ENCODE peak calls at places on chromosome 1, in five cellular contexts. C is bronchial epithelial cell, Z is HFF-Myc, A is cardiac fibroblast, W is kidney. B is an unnamed sample.

GRCh38 chr1:234486858-234487830 is 8.2 kb upstream of the TARBP1 start:
- DNase-seq in C (peak), Z (peak), A (peak), W (no peak), B (peak)

GRCh38 chr1:20164694-20165202 is 21.1 kb upstream of the UBXN10 start:
- DNase-seq in C (no peak), Z (no peak), A (peak), W (peak), B (no peak)

GRCh38 chr1:10838541-10838940 is 42.1 kb upstream of the CASZ1 start:
- DNase-seq in C (no peak), Z (no peak), A (no peak), W (no peak), B (no peak)

GRCh38 chr1:159868766-159869165 is 6.3 kb upstream of the VSIG8 start:
- DNase-seq in C (no peak), Z (no peak), A (no peak), W (no peak), B (no peak)

GRCh38 chr1:20717452-20718342 is at the start of gene KIF17:
- DNase-seq in C (peak), Z (no peak), A (peak), W (peak), B (peak)

GRCh38 chr1:3899776-3900149 is 309 bp downstream of the C1orf174 start:
- DNase-seq in C (no peak), Z (no peak), A (no peak), W (no peak), B (no peak)

GRCh38 chr1:220544901-220545303 is 17.0 kb downstream of the MARK1 start:
- DNase-seq in C (peak), Z (no peak), A (no peak), W (no peak), B (no peak)

GRCh38 chr1:6040444-6040843 is 5.2 kb upstream of the KCNAB2 start:
- DNase-seq in C (no peak), Z (no peak), A (no peak), W (no peak), B (no peak)

GRCh38 chr1:91513160-91513559 is 12.5 kb downstream of the CDC7 start:
- DNase-seq in C (peak), Z (no peak), A (peak), W (no peak), B (no peak)

GRCh38 chr1:91732291-91732953 is 153.5 kb downstream of the TGFBR3 start:
- DNase-seq in C (peak), Z (peak), A (peak), W (peak), B (peak)

GRCh38 chr1:65065535-65066378 is 82.2 kb upstream of the AK4 start:
- DNase-seq in C (no peak), Z (no peak), A (no peak), W (peak), B (no peak)

GRCh38 chr1:187715483-187715882 is 886.7 kb downstream of the PLA2G4A start:
- DNase-seq in C (no peak), Z (no peak), A (no peak), W (no peak), B (no peak)

GRCh38 chr1:164518692-164519332 is 40.2 kb upstream of the PBX1 start:
- DNase-seq in C (no peak), Z (no peak), A (no peak), W (no peak), B (no peak)

GRCh38 chr1:180842890-180843289 is 69.8 kb upstream of the KIAA1614 start:
- DNase-seq in C (no peak), Z (no peak), A (peak), W (no peak), B (no peak)

GRCh38 chr1:39540504-39541031 is 36.0 kb downstream of the PABPC4 start:
- DNase-seq in C (peak), Z (no peak), A (peak), W (peak), B (no peak)

GRCh38 chr1:37465596-37466517 is 8.5 kb upstream of the ZC3H12A start:
- DNase-seq in C (no peak), Z (no peak), A (peak), W (no peak), B (no peak)

GRCh38 chr1:219441884-219442283 is 171.0 kb downstream of the ZC3H11B start:
- DNase-seq in C (no peak), Z (no peak), A (no peak), W (no peak), B (no peak)

GRCh38 chr1:85898861-85899260 is 190.6 kb upstream of the ZNHIT6 start:
- DNase-seq in C (no peak), Z (no peak), A (peak), W (no peak), B (no peak)

GRCh38 chr1:85888961-85889360 is 180.7 kb upstream of the ZNHIT6 start:
- DNase-seq in C (no peak), Z (no peak), A (peak), W (no peak), B (no peak)

GRCh38 chr1:85894651-85895050 is 186.4 kb upstream of the ZNHIT6 start:
- DNase-seq in C (peak), Z (no peak), A (peak), W (no peak), B (peak)
- TF ChIP-seq CTCF in C (peak), Z (peak), A (peak), W (peak), B (peak)

DNA sequence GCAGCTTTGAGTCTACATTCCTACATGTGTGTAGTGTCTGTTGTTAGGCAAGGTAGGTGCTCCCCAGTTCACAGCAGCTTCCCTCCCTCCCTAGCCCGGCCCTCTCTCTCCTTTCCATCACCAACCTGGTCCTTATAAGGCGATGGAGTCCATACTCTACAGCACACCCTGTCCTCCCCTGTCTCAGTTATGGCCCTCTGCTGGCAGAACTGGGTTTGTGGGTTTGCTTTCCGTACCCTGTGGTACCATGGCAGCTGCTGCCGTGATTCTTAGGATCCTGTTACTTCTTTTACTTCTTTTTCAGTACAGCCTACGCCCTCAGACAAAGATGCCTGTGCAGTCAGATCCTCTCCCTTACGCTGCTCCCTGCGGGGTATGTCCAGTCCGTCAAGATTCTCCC is 31.7 kb downstream of the AK5 start:
- DNase-seq in C (peak), Z (peak), A (peak), W (no peak), B (no peak)
- TF ChIP-seq CTCF in C (peak), Z (peak), A (peak), W (peak), B (peak)

DNA sequence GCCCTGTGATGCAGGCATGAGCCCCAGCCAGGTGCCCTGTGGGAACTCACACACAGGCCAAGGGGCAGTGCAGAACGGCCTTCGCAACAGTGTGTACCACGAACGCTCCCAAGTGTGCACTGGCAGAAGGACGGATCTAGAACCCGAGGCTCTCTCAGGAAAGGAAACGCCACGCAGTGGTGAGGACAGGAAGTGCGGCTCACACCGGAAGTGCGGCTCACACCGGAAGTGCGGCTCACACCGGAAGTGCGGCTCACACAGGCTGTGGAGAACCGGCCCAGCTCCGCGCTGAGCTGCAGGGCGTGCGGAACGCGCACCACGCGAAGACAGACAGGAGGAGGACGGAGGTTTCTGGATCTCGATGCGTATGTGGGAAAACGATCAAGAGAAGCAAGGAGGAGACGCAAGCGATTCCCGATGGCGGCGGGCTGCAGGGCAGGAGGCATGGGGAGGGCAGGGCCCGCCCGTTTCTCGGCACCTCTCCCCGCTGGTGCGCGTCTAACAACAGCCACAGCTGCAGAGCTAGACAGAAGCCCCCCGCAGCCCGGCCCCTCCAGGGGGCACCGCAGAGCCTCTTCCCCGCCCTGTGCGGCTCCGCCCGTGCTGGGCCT is 35.9 kb upstream of the TMEM52 start:
- DNase-seq in C (no peak), Z (no peak), A (no peak), W (peak), B (no peak)
- TF ChIP-seq CTCF in C (peak), Z (peak), A (no peak), W (peak), B (no peak)

GRCh38 chr1:156359973-156360372 is 9.0 kb upstream of the RHBG start:
- DNase-seq in C (peak), Z (peak), A (peak), W (no peak), B (no peak)
- TF ChIP-seq CTCF in C (peak), Z (peak), A (peak), W (no peak), B (peak)

DNA sequence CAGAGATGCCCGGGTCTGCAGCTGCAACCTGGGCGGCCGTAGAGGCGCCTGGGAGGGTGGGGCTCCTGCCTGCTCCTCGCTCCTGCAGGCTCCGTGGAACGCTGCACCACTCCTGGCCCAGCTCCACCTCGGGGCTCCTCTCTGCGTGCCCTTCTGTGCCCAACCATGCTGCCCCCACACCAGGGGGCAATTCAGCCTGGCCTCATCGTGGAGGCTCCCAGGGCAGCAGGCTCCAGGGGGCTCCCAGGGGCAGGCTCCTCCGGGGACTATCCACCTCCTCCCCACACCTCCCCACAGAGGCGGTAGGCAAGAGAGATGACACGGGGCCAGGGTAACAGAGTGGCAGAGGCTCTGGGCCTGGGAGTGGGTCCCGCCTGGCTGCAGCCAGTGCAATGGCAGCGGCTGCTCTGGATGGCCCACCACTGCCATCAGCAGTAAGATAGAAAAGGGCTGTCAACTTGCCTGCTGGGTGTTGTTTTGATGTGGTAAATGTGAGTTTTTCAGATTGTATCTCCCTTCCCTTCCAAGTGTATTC is 22.4 kb upstream of the LRRC8C start:
- DNase-seq in C (no peak), Z (no peak), A (no peak), W (no peak), B (no peak)
- TF ChIP-seq CTCF in C (no peak), Z (no peak), A (no peak), W (no peak), B (no peak)

GRCh38 chr1:14686701-14687100 is 88.2 kb downstream of the KAZN start:
- DNase-seq in C (no peak), Z (no peak), A (no peak), W (no peak), B (no peak)

GRCh38 chr1:14681182-14681581 is 82.7 kb downstream of the KAZN start:
- DNase-seq in C (no peak), Z (no peak), A (no peak), W (no peak), B (no peak)

GRCh38 chr1:14682941-14683340 is 84.5 kb downstream of the KAZN start:
- DNase-seq in C (no peak), Z (no peak), A (no peak), W (no peak), B (no peak)

GRCh38 chr1:14687147-14687546 is 88.7 kb downstream of the KAZN start:
- DNase-seq in C (no peak), Z (no peak), A (no peak), W (no peak), B (no peak)

GRCh38 chr1:14685078-14685477 is 86.6 kb downstream of the KAZN start:
- DNase-seq in C (no peak), Z (no peak), A (no peak), W (no peak), B (no peak)
- TF ChIP-seq CTCF in C (no peak), Z (no peak), A (no peak), W (no peak), B (no peak)

DNA sequence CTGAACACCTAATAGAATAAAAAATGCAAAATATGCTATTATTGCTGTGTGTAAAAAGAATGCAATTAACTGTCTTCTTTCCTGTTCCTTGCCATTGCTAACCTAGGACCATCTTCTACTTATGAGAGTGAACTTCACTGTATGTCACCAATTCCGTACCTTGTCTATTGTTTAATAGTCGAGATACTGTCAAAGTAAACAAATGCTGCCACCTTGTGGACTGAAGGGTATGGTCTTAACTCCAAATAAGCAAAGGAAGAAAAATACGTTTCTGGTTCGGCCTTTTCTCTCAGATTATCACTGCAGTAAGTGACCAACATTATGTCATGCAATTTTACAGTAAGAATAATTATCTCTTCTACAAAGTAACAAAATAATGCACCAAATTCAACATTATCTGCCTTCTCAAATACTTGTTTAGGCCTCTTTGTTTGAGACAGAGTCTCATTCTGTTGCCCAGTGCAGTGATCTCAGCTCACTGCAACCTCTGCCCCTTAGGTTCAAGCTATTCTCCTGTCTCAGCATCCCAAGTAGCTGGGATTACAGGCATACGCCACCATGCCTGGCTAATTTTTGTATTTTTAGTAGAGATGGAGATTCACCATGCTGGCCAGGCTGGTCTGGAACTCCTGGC is 133.4 kb downstream of the COP1 start:
- DNase-seq in C (peak), Z (peak), A (peak), W (no peak), B (peak)
- TF ChIP-seq CTCF in C (peak), Z (peak), A (peak), W (peak), B (peak)

DNA sequence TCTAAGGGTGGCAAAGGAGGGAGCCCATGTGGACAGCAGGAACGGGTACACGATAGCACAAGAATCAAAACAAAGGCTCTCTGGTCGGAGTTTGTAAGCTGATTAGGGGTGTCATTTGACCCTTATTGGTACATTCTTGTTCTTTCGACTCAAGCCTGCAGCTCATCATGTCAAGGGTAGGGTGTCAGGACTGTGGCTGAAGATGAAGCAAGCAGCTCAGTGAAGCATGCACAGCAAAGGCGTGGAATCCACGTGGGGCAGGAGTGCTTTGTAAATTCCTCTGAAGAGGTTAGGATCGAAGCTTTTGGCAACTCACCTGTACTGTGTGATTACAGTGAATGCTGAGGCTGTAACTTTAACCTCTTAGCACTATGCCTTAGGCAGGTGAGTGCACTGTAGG is 4.7 kb upstream of the ABCB10 start:
- DNase-seq in C (no peak), Z (no peak), A (no peak), W (no peak), B (no peak)
- TF ChIP-seq CTCF in C (no peak), Z (no peak), A (no peak), W (no peak), B (no peak)

DNA sequence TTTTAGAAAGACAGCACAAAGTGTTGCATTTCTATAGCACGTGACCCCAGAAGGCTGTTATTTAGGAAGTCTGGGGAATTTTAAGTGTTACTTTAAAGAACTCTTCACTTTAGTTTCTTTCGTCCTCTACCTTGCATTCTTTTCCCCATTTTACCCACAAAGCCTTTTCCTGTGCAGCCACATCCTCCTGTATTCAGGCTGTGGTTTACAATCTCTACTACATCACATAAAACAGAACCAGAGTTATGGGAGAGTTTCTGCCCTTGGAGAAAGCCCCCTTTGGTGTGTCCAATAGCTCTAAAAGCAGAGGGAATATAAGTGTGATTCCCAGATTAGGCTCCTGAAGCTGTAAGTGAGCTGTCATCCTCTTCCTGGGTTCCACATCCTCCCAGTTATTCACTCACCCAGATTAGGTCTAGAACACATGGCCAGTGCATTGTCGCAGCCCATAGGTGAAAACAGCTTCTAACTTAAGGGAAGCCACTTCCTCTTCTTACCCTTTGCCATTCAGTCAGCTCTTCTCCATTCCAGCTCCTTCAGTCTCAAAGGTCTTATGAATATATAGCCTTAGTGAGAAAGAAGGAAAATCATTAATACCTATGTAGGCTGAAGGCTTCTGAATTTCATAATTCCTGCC is 171.1 kb downstream of the PIGK start:
- DNase-seq in C (no peak), Z (no peak), A (no peak), W (no peak), B (no peak)
- TF ChIP-seq CTCF in C (no peak), Z (no peak), A (no peak), W (no peak), B (no peak)

DNA sequence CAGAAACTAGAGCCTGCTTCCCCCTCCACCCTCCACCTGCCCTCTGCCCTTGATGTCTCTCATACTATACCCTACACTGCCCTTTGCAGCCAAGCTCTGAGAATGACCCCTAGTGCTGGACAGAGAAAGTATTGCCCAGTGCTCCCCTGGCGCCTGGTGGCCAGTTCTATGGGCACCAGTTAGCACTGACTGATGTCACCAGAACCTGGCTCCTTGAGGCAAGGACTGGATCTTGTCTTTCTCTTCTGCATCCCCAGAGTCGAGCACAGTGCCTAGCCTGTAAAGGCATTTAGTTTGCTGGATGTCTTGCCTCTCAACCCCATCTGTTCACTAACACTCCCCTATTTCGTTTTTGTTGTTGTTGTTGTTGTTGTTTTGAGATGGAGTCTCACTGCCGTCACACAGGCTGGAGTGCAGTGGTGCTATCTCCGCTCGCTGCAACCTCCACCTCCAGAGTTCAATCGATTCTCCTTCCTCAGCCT is 5.9 kb downstream of the PHLDA3 start:
- DNase-seq in C (peak), Z (no peak), A (peak), W (no peak), B (no peak)
- TF ChIP-seq CTCF in C (peak), Z (peak), A (peak), W (peak), B (peak)

B was measured in AG09319.